ENCODE peak calls at places on chromosomes 3 and 15, in nine cellular contexts. N, J, D, Y, K, O, S, A and C are unnamed samples.

GRCh38 chr15:34275154-34275553 is 50.3 kb downstream of the EMC4 start:
- DNase-seq in N (no peak), J (no peak), D (no peak), Y (no peak), K (no peak), O (no peak), S (no peak), A (no peak), C (no peak)

GRCh38 chr15:90465140-90465929 is 64.4 kb upstream of the CRTC3 start:
- DNase-seq in N (no peak), J (no peak), D (no peak), Y (no peak), K (no peak), O (no peak), S (no peak), A (no peak), C (no peak)

GRCh38 chr15:80242132-80242769 is 9.8 kb downstream of the CTXND1 start:
- DNase-seq in N (peak; percentile 94), J (peak; percentile 51), D (no peak), Y (peak; percentile 50), K (peak; percentile 55), O (peak; percentile 84), S (peak; percentile 60), A (peak; percentile 20), C (no peak)

GRCh38 chr15:92749172-92749571 is 93.6 kb upstream of the FAM174B start:
- DNase-seq in N (no peak), J (no peak), D (no peak), Y (no peak), K (no peak), O (no peak), S (no peak), A (no peak), C (no peak)

GRCh38 chr3:195032106-195032759 is 238.7 kb downstream of the XXYLT1 start:
- DNase-seq in N (peak; percentile 46), J (no peak), D (no peak), Y (no peak), K (no peak), O (no peak), S (no peak), A (no peak), C (no peak)

GRCh38 chr3:24830230-24831152 is 335.8 kb upstream of the THRB start:
- DNase-seq in N (peak; percentile 58), J (no peak), D (no peak), Y (peak; percentile 59), K (no peak), O (no peak), S (no peak), A (peak; percentile 69), C (no peak)

GRCh38 chr3:101825904-101826445 is 23.3 kb upstream of the NFKBIZ start:
- DNase-seq in N (no peak), J (no peak), D (no peak), Y (no peak), K (no peak), O (no peak), S (no peak), A (no peak), C (no peak)

GRCh38 chr15:37059051-37059450 is 41.3 kb downstream of the MEIS2 start:
- DNase-seq in N (no peak), J (no peak), D (no peak), Y (no peak), K (no peak), O (no peak), S (no peak), A (no peak), C (peak; percentile 57)

GRCh38 chr3:127886276-127886862 is 28.7 kb upstream of the KBTBD12 start:
- DNase-seq in N (no peak), J (no peak), D (no peak), Y (peak; percentile 52), K (no peak), O (no peak), S (no peak), A (no peak), C (no peak)

GRCh38 chr3:141255864-141256263 is 24.2 kb downstream of the PXYLP1 start:
- DNase-seq in N (peak; percentile 74), J (no peak), D (no peak), Y (no peak), K (peak; percentile 32), O (peak; percentile 67), S (peak; percentile 55), A (no peak), C (no peak)

GRCh38 chr3:135448520-135448919 is 517.0 kb upstream of the PPP2R3A start:
- DNase-seq in N (no peak), J (no peak), D (no peak), Y (no peak), K (no peak), O (no peak), S (no peak), A (no peak), C (no peak)

GRCh38 chr3:16101295-16102186 is 72.9 kb upstream of the GALNT15 start:
- DNase-seq in N (no peak), J (no peak), D (no peak), Y (no peak), K (no peak), O (no peak), S (peak; percentile 79), A (no peak), C (no peak)

GRCh38 chr3:12135029-12135634 is 23.6 kb downstream of the TIMP4 start:
- DNase-seq in N (peak; percentile 92), J (peak; percentile 53), D (peak; percentile 40), Y (peak; percentile 80), K (peak; percentile 60), O (peak; percentile 76), S (peak; percentile 66), A (peak; percentile 77), C (no peak)

GRCh38 chr3:31077021-31077601 is 182.7 kb upstream of the GADL1 start:
- DNase-seq in N (no peak), J (no peak), D (no peak), Y (no peak), K (no peak), O (no peak), S (peak; percentile 41), A (no peak), C (peak; percentile 63)

GRCh38 chr15:84955089-84955848 is 26.4 kb upstream of the PDE8A start:
- DNase-seq in N (peak; percentile 90), J (peak; percentile 30), D (peak; percentile 29), Y (peak; percentile 67), K (peak; percentile 64), O (peak; percentile 78), S (peak; percentile 89), A (peak; percentile 62), C (no peak)

GRCh38 chr15:57562220-57562769 is 29.4 kb upstream of the MYZAP start:
- DNase-seq in N (no peak), J (no peak), D (no peak), Y (no peak), K (no peak), O (no peak), S (no peak), A (no peak), C (no peak)

GRCh38 chr15:72685301-72685924 is 569 bp downstream of the HIGD2B start:
- DNase-seq in N (no peak), J (no peak), D (peak; percentile 2), Y (no peak), K (no peak), O (no peak), S (no peak), A (no peak), C (no peak)
- TF ChIP-seq CTCF in N (no peak), J (no peak), D (no peak), Y (peak; percentile 17), K (no peak), O (peak; percentile 21), S (no peak), A (no peak), C (no peak)

GRCh38 chr15:86615816-86616215 is 536.1 kb downstream of the AGBL1 start:
- DNase-seq in N (no peak), J (no peak), D (no peak), Y (no peak), K (no peak), O (no peak), S (no peak), A (no peak), C (no peak)
- TF ChIP-seq CTCF in N (no peak), J (no peak), D (no peak), Y (no peak), K (no peak), O (no peak), S (no peak), A (no peak), C (no peak)

DNA sequence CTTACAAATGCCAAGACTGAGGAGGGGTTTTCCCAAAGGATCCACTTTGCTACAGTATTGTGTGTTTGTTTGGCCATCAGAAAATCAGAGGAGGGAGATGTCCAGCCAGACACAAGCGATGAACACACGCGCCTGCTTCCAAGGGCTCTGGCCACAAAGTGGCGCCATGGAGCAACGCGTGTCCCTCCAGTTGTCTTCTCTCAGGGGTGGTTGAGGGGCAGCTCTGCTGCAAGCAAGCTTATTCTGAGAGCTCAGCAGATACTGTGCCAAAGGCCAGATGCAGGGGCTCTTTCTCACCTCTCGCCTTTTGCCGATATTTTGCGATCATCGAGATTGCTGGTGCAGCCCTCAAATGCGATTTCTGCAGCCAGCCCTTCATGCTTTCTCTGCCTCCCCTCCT is 88.9 kb upstream of the OSBPL11 start:
- DNase-seq in N (peak; percentile 90), J (peak; percentile 4), D (no peak), Y (peak; percentile 69), K (no peak), O (peak; percentile 79), S (peak; percentile 3), A (peak; percentile 54), C (no peak)
- TF ChIP-seq CTCF in N (peak; percentile 85), J (peak; percentile 51), D (no peak), Y (peak; percentile 25), K (peak; percentile 31), O (peak; percentile 80), S (no peak), A (peak; percentile 50), C (no peak)

GRCh38 chr15:73714695-73715301 is 30.6 kb downstream of the CD276 start:
- DNase-seq in N (no peak), J (no peak), D (no peak), Y (no peak), K (no peak), O (no peak), S (no peak), A (no peak), C (no peak)

GRCh38 chr15:73717206-73717605 is 33.0 kb downstream of the CD276 start:
- DNase-seq in N (no peak), J (no peak), D (no peak), Y (no peak), K (no peak), O (no peak), S (no peak), A (no peak), C (no peak)

GRCh38 chr15:73716417-73716816 is 32.2 kb downstream of the CD276 start:
- DNase-seq in N (no peak), J (no peak), D (no peak), Y (no peak), K (no peak), O (no peak), S (no peak), A (no peak), C (no peak)

GRCh38 chr15:73715417-73715816 is 31.2 kb downstream of the CD276 start:
- DNase-seq in N (no peak), J (no peak), D (no peak), Y (no peak), K (no peak), O (no peak), S (no peak), A (no peak), C (no peak)

DNA sequence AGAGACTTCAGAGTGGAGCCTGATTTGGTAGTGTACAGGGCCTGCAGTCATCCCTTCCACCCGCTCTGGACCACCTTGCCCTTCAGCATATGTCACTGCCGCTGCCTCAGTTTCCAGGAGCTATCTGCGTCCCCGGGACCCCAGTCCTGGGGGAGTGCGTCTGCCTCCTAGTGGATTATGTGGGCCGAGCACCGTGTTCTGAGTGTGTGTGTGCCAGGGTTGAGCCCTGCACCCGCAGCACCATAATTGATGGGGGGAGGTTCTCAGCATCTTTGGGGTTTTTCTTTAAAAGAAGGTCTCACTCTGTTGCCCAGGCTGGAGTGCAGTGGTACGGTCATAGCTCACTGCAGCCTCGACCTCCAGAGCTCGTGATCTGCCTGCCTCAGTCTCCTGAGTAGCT is 33.6 kb downstream of the CD276 start:
- DNase-seq in N (peak; percentile 61), J (no peak), D (no peak), Y (no peak), K (no peak), O (no peak), S (no peak), A (no peak), C (no peak)
- TF ChIP-seq CTCF in N (peak; percentile 63), J (peak; percentile 38), D (no peak), Y (no peak), K (no peak), O (peak; percentile 58), S (no peak), A (no peak), C (no peak)